ENCODE peak calls at places on chromosomes 13 and 19, in six cellular contexts. One of them, this sample, is unnamed.

GRCh38 chr13:28401303-28402056 is 93.4 kb downstream of the FLT1 start:
- DNase-seq in foreskin fibroblast: peak; percentile 76
- DNase-seq in K562: peak; percentile 23
- DNase-seq in Peyer's patch: no peak
- DNase-seq in choroid plexus epithelial cell: peak; percentile 84
- DNase-seq in AG09309: peak; percentile 86
- DNase-seq in this sample: no peak

GRCh38 chr19:14363203-14364097 is 17.8 kb upstream of the ADGRE5 start:
- DNase-seq in Peyer's patch: peak; percentile 71
- DNase-seq in foreskin fibroblast: peak; percentile 79
- DNase-seq in K562: peak; percentile 95
- DNase-seq in choroid plexus epithelial cell: peak; percentile 50
- DNase-seq in AG09309: no peak
- DNase-seq in this sample: peak; percentile 72

GRCh38 chr13:28012896-28013295 is 24.4 kb upstream of the URAD start:
- DNase-seq in Peyer's patch: no peak
- DNase-seq in foreskin fibroblast: no peak
- DNase-seq in AG09309: no peak
- DNase-seq in K562: no peak
- DNase-seq in choroid plexus epithelial cell: no peak
- DNase-seq in this sample: no peak

GRCh38 chr19:34364830-34365462 is at the start of gene GPI:
- DNase-seq in AG09309: no peak
- DNase-seq in foreskin fibroblast: peak; percentile 80
- DNase-seq in K562: peak; percentile 78
- DNase-seq in Peyer's patch: peak; percentile 86
- DNase-seq in choroid plexus epithelial cell: peak; percentile 45
- DNase-seq in this sample: peak; percentile 56

GRCh38 chr19:49637865-49638350 is 2.0 kb downstream of the RRAS start:
- DNase-seq in K562: peak; percentile 71
- DNase-seq in Peyer's patch: peak; percentile 92
- DNase-seq in foreskin fibroblast: peak; percentile 94
- DNase-seq in choroid plexus epithelial cell: peak; percentile 72
- DNase-seq in AG09309: peak; percentile 31
- DNase-seq in this sample: peak; percentile 87

GRCh38 chr13:59906413-59907027 is 257.2 kb downstream of the DIAPH3 start:
- DNase-seq in foreskin fibroblast: peak; percentile 75
- DNase-seq in K562: peak; percentile 19
- DNase-seq in Peyer's patch: no peak
- DNase-seq in AG09309: peak; percentile 13
- DNase-seq in choroid plexus epithelial cell: peak; percentile 76
- DNase-seq in this sample: no peak

GRCh38 chr19:45213031-45213430 is 32.2 kb downstream of the EXOC3L2 start:
- DNase-seq in AG09309: no peak
- DNase-seq in choroid plexus epithelial cell: no peak
- DNase-seq in Peyer's patch: no peak
- DNase-seq in foreskin fibroblast: no peak
- DNase-seq in K562: no peak
- DNase-seq in this sample: no peak

GRCh38 chr13:80235559-80236296 is 105.2 kb downstream of the SPRY2 start:
- DNase-seq in AG09309: no peak
- DNase-seq in choroid plexus epithelial cell: peak; percentile 63
- DNase-seq in Peyer's patch: no peak
- DNase-seq in K562: no peak
- DNase-seq in foreskin fibroblast: no peak
- DNase-seq in this sample: peak; percentile 42

GRCh38 chr19:56120371-56121179 is 520 bp downstream of the ZNF787 start:
- DNase-seq in K562: peak; percentile 89
- DNase-seq in Peyer's patch: peak; percentile 93
- DNase-seq in choroid plexus epithelial cell: peak; percentile 78
- DNase-seq in foreskin fibroblast: peak; percentile 94
- DNase-seq in AG09309: no peak
- DNase-seq in this sample: peak; percentile 84

GRCh38 chr19:6707011-6707657 is 13.3 kb downstream of the C3 start:
- DNase-seq in AG09309: no peak
- DNase-seq in Peyer's patch: peak; percentile 42
- DNase-seq in choroid plexus epithelial cell: no peak
- DNase-seq in foreskin fibroblast: no peak
- DNase-seq in K562: no peak
- DNase-seq in this sample: no peak

GRCh38 chr13:70405266-70405665 is 297.0 kb upstream of the KLHL1 start:
- DNase-seq in Peyer's patch: no peak
- DNase-seq in AG09309: no peak
- DNase-seq in foreskin fibroblast: no peak
- DNase-seq in K562: no peak
- DNase-seq in choroid plexus epithelial cell: no peak
- DNase-seq in this sample: no peak

GRCh38 chr19:48659768-48660167 is 13.0 kb downstream of the NTN5 start:
- DNase-seq in AG09309: no peak
- DNase-seq in foreskin fibroblast: peak; percentile 30
- DNase-seq in choroid plexus epithelial cell: peak; percentile 66
- DNase-seq in K562: no peak
- DNase-seq in Peyer's patch: no peak
- DNase-seq in this sample: peak; percentile 74

GRCh38 chr13:93927431-93927830 is 552.1 kb downstream of the DCT start:
- DNase-seq in Peyer's patch: no peak
- DNase-seq in choroid plexus epithelial cell: peak; percentile 33
- DNase-seq in K562: no peak
- DNase-seq in foreskin fibroblast: no peak
- DNase-seq in AG09309: no peak
- DNase-seq in this sample: no peak

GRCh38 chr13:94609196-94609595 is 7.5 kb downstream of the GPR180 start:
- DNase-seq in K562: no peak
- DNase-seq in Peyer's patch: no peak
- DNase-seq in choroid plexus epithelial cell: no peak
- DNase-seq in AG09309: no peak
- DNase-seq in foreskin fibroblast: no peak
- DNase-seq in this sample: no peak

GRCh38 chr13:53382008-53382407 is 353.4 kb downstream of the OLFM4 start:
- DNase-seq in AG09309: no peak
- DNase-seq in foreskin fibroblast: no peak
- DNase-seq in choroid plexus epithelial cell: no peak
- DNase-seq in K562: no peak
- DNase-seq in Peyer's patch: no peak
- DNase-seq in this sample: no peak

GRCh38 chr19:39351537-39352037 is 9.4 kb downstream of the SAMD4B start:
- DNase-seq in foreskin fibroblast: peak; percentile 73
- DNase-seq in Peyer's patch: no peak
- DNase-seq in AG09309: no peak
- DNase-seq in K562: peak; percentile 70
- DNase-seq in choroid plexus epithelial cell: peak; percentile 58
- DNase-seq in this sample: no peak

GRCh38 chr13:111944171-111944583 is 122.8 kb upstream of the SOX1 start:
- DNase-seq in K562: no peak
- DNase-seq in choroid plexus epithelial cell: no peak
- DNase-seq in Peyer's patch: peak; percentile 18
- DNase-seq in AG09309: no peak
- DNase-seq in foreskin fibroblast: no peak
- DNase-seq in this sample: no peak

GRCh38 chr13:111897178-111897845 is 169.6 kb upstream of the SOX1 start:
- DNase-seq in foreskin fibroblast: no peak
- DNase-seq in K562: no peak
- DNase-seq in choroid plexus epithelial cell: no peak
- DNase-seq in AG09309: no peak
- DNase-seq in Peyer's patch: no peak
- DNase-seq in this sample: no peak

GRCh38 chr19:52622261-52622660 is 15.9 kb downstream of the ZNF83 start:
- DNase-seq in AG09309: no peak
- DNase-seq in Peyer's patch: no peak
- DNase-seq in K562: no peak
- DNase-seq in foreskin fibroblast: no peak
- DNase-seq in choroid plexus epithelial cell: no peak
- DNase-seq in this sample: no peak

GRCh38 chr13:19845758-19846157 is 17.7 kb downstream of the ZMYM5 start:
- DNase-seq in K562: peak; percentile 55
- DNase-seq in choroid plexus epithelial cell: peak; percentile 97
- DNase-seq in foreskin fibroblast: peak; percentile 98
- DNase-seq in AG09309: peak; percentile 86
- DNase-seq in Peyer's patch: no peak
- DNase-seq in this sample: no peak

GRCh38 chr19:38634757-38635482 is 12.5 kb upstream of the ACTN4 start:
- DNase-seq in K562: peak; percentile 82
- DNase-seq in foreskin fibroblast: peak; percentile 82
- DNase-seq in Peyer's patch: peak; percentile 85
- DNase-seq in AG09309: no peak
- DNase-seq in choroid plexus epithelial cell: peak; percentile 69
- DNase-seq in this sample: peak; percentile 76

GRCh38 chr19:18190278-18190677 is 2.7 kb upstream of the MPV17L2 start:
- DNase-seq in K562: no peak
- DNase-seq in choroid plexus epithelial cell: no peak
- DNase-seq in foreskin fibroblast: no peak
- DNase-seq in AG09309: no peak
- DNase-seq in Peyer's patch: no peak
- DNase-seq in this sample: no peak

GRCh38 chr19:49973987-49974386 is 13.0 kb upstream of the SIGLEC11 start:
- DNase-seq in Peyer's patch: no peak
- DNase-seq in AG09309: no peak
- DNase-seq in foreskin fibroblast: no peak
- DNase-seq in K562: no peak
- DNase-seq in choroid plexus epithelial cell: no peak
- DNase-seq in this sample: no peak

GRCh38 chr13:93947651-93948050 is 531.8 kb downstream of the DCT start:
- DNase-seq in K562: no peak
- DNase-seq in AG09309: no peak
- DNase-seq in Peyer's patch: no peak
- DNase-seq in foreskin fibroblast: no peak
- DNase-seq in choroid plexus epithelial cell: no peak
- DNase-seq in this sample: no peak

GRCh38 chr19:15467734-15468214 is 3.4 kb upstream of the RASAL3 start:
- DNase-seq in K562: no peak
- DNase-seq in Peyer's patch: no peak
- DNase-seq in foreskin fibroblast: no peak
- DNase-seq in AG09309: no peak
- DNase-seq in choroid plexus epithelial cell: no peak
- DNase-seq in this sample: no peak

GRCh38 chr13:22080832-22081231 is 410.0 kb downstream of the FGF9 start:
- DNase-seq in foreskin fibroblast: no peak
- DNase-seq in Peyer's patch: no peak
- DNase-seq in AG09309: no peak
- DNase-seq in K562: no peak
- DNase-seq in choroid plexus epithelial cell: no peak
- DNase-seq in this sample: no peak

GRCh38 chr19:55640043-55640576 is 692 bp upstream of the ZNF580 start:
- DNase-seq in AG09309: no peak
- DNase-seq in choroid plexus epithelial cell: peak; percentile 83
- DNase-seq in K562: peak; percentile 81
- DNase-seq in Peyer's patch: peak; percentile 77
- DNase-seq in foreskin fibroblast: peak; percentile 92
- DNase-seq in this sample: peak; percentile 64

GRCh38 chr13:24138911-24139310 is 21.6 kb upstream of the SPATA13 start:
- DNase-seq in foreskin fibroblast: no peak
- DNase-seq in choroid plexus epithelial cell: no peak
- DNase-seq in K562: no peak
- DNase-seq in AG09309: no peak
- DNase-seq in Peyer's patch: no peak
- DNase-seq in this sample: no peak

GRCh38 chr13:35279500-35279899 is 197.0 kb downstream of the MAB21L1 start:
- DNase-seq in Peyer's patch: no peak
- DNase-seq in choroid plexus epithelial cell: no peak
- DNase-seq in foreskin fibroblast: no peak
- DNase-seq in K562: no peak
- DNase-seq in AG09309: no peak
- DNase-seq in this sample: no peak

GRCh38 chr13:112066624-112067004 is 335 bp upstream of the SOX1 start:
- DNase-seq in K562: no peak
- DNase-seq in foreskin fibroblast: peak; percentile 58
- DNase-seq in AG09309: no peak
- DNase-seq in choroid plexus epithelial cell: no peak
- DNase-seq in Peyer's patch: peak; percentile 56
- DNase-seq in this sample: no peak

DNA sequence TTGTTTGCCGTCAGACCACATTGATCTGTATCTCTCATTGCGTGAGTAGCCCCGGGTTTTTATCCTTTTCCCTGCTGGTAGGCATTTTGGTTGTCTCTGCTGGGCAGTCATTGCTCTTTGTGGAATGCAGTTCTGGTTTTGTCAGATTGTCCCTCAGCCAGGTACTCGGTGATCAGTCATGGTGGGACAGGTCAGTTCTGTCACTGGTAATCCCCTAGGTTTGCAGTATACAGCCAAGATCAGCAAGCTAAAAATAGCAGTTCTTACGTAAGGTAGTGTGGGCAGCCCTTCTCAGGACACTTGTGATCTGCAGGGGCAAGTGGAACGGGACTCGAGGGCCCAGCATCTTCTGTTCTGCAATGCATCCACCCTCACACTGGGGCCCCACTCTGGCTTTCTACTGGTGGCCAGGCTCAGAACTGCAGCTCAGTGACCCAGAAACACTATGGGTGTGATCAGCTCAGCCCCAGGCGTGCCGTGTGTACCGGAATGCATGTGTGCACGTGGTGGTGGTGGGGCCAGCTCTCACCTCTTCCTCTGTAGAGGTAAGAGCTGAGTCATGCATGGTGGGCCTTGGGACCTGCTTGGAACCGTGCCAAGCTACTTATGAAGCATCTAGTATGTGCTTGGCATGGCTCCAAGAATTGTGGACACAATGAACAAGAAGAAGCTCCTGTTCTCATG is 6.3 kb downstream of the PLEKHF1 start:
- DNase-seq in choroid plexus epithelial cell: peak; percentile 86
- DNase-seq in Peyer's patch: no peak
- DNase-seq in AG09309: no peak
- DNase-seq in K562: peak; percentile 81
- DNase-seq in foreskin fibroblast: peak; percentile 27
- DNase-seq in this sample: peak; percentile 54
- TF ChIP-seq CTCF in choroid plexus epithelial cell: peak; percentile 44
- TF ChIP-seq CTCF in Peyer's patch: peak; percentile 63
- TF ChIP-seq CTCF in AG09309: peak; percentile 19
- TF ChIP-seq CTCF in K562: peak; percentile 54
- TF ChIP-seq CTCF in foreskin fibroblast: no peak
- TF ChIP-seq CTCF in this sample: no peak

GRCh38 chr13:33797622-33798021 is 20.3 kb upstream of the RFC3 start:
- DNase-seq in choroid plexus epithelial cell: peak; percentile 13
- DNase-seq in AG09309: peak; percentile 3
- DNase-seq in foreskin fibroblast: peak; percentile 51
- DNase-seq in Peyer's patch: no peak
- DNase-seq in K562: no peak
- DNase-seq in this sample: no peak
- H3K4me3 ChIP-seq in choroid plexus epithelial cell: no peak overlapping the region
- H3K4me3 ChIP-seq in AG09309: peak overlapping the region; percentile 32
- H3K4me3 ChIP-seq in foreskin fibroblast: peak overlapping the region; percentile 42
- H3K4me3 ChIP-seq in Peyer's patch: no peak overlapping the region
- H3K4me3 ChIP-seq in K562: no peak overlapping the region
- H3K4me3 ChIP-seq in this sample: no peak overlapping the region

DNA sequence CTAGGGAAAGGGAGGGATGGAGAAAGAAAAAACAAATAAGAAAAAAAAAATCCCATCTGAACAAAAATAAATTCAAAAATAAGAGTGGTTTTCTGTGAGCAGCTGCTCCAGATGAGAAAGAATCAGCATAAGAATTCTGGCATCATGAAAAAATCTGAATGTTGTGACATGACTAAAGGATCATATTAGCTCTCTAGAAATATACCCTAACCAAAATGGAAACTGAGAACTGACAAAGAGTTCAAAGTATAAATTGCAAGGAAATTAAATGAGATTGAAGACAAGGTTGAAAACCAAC is 579.0 kb downstream of the UQCRFS1 start:
- DNase-seq in AG09309: no peak
- DNase-seq in K562: no peak
- DNase-seq in Peyer's patch: no peak
- DNase-seq in foreskin fibroblast: no peak
- DNase-seq in choroid plexus epithelial cell: no peak
- DNase-seq in this sample: no peak
- TF ChIP-seq CTCF in AG09309: no peak
- TF ChIP-seq CTCF in K562: no peak
- TF ChIP-seq CTCF in Peyer's patch: no peak
- TF ChIP-seq CTCF in foreskin fibroblast: no peak
- TF ChIP-seq CTCF in choroid plexus epithelial cell: no peak
- TF ChIP-seq CTCF in this sample: no peak

GRCh38 chr13:84917252-84917878 is 881.9 kb downstream of the SLITRK6 start:
- DNase-seq in Peyer's patch: no peak
- DNase-seq in K562: no peak
- DNase-seq in foreskin fibroblast: peak; percentile 13
- DNase-seq in choroid plexus epithelial cell: peak; percentile 41
- DNase-seq in AG09309: no peak
- DNase-seq in this sample: no peak
- H3K4me3 ChIP-seq in Peyer's patch: no peak overlapping the region
- H3K4me3 ChIP-seq in K562: no peak overlapping the region
- H3K4me3 ChIP-seq in foreskin fibroblast: no peak overlapping the region
- H3K4me3 ChIP-seq in choroid plexus epithelial cell: no peak overlapping the region
- H3K4me3 ChIP-seq in AG09309: no peak overlapping the region
- H3K4me3 ChIP-seq in this sample: no peak overlapping the region